ENCODE peak calls at places on chromosomes 2 and 18, in four cellular contexts. B, M, P and Y are unnamed samples.

GRCh38 chr2:185896090-185896693 is 157.6 kb downstream of the FSIP2 start:
- DNase-seq in B (no peak), M (no peak), P (no peak), Y (no peak)

GRCh38 chr18:74142251-74142650 is 5.4 kb downstream of the FBXO15 start:
- DNase-seq in P (no peak), M (peak; percentile 38), B (no peak), Y (no peak)

GRCh38 chr2:136025057-136025973 is 39.9 kb upstream of the DARS1 start:
- DNase-seq in B (no peak), M (peak; percentile 28), P (peak; percentile 81), Y (peak; percentile 65)

GRCh38 chr18:76493213-76494107 is 1.6 kb downstream of the ZNF516 start:
- DNase-seq in P (no peak), M (peak; percentile 72), B (no peak), Y (peak; percentile 60)

GRCh38 chr2:135638825-135639224 is 102.8 kb upstream of the UBXN4 start:
- DNase-seq in B (no peak), M (no peak), P (no peak), Y (no peak)

GRCh38 chr2:151973901-151974199 is 125.0 kb downstream of the CACNB4 start:
- DNase-seq in M (peak; percentile 29), P (no peak), B (peak; percentile 10), Y (no peak)

GRCh38 chr2:78263571-78263970 is 741.4 kb upstream of the LRRTM4 start:
- DNase-seq in B (no peak), P (no peak), M (no peak), Y (no peak)

GRCh38 chr2:68251187-68251854 is 1.0 kb downstream of the PPP3R1 start:
- DNase-seq in M (peak; percentile 76), P (peak; percentile 87), B (peak; percentile 79), Y (peak; percentile 88)

GRCh38 chr2:36392854-36393253 is 37.3 kb downstream of the CRIM1 start:
- DNase-seq in B (no peak), M (no peak), P (no peak), Y (no peak)

GRCh38 chr2:5700551-5700950 is 8.4 kb downstream of the SOX11 start:
- DNase-seq in M (no peak), P (no peak), B (peak; percentile 42), Y (no peak)
- H3K4me1 ChIP-seq in M (peaks cover 3% of the 10 kb centered on the region), P (no peaks in the 10 kb centered on the region), B (peaks cover 39% of the 10 kb centered on the region), Y (no peaks in the 10 kb centered on the region)

DNA sequence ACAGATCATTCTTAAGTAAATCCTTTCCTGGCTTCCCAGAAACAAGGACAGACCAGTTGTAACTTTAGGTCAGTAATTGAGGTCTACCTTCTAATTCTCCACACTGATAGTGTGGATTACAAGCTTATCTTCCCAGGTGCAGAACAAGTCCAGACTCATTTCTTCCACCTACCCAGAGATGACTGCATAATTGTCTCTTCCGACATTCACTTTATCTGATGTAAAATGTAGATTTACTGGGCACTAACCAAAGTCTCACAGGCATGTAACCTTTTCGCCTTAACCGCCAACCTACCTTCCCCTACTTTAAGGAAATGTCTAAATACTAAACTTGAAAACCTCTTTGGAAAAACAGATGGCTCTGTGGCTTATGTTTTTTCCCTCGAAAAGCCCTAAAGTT is 96.2 kb downstream of the NCK2 start:
- DNase-seq in P (no peak), M (no peak), B (no peak), Y (no peak)
- H3K9ac ChIP-seq in P (no peak overlapping the region), M (no peak overlapping the region), B (no peak overlapping the region), Y (no peak overlapping the region)

DNA sequence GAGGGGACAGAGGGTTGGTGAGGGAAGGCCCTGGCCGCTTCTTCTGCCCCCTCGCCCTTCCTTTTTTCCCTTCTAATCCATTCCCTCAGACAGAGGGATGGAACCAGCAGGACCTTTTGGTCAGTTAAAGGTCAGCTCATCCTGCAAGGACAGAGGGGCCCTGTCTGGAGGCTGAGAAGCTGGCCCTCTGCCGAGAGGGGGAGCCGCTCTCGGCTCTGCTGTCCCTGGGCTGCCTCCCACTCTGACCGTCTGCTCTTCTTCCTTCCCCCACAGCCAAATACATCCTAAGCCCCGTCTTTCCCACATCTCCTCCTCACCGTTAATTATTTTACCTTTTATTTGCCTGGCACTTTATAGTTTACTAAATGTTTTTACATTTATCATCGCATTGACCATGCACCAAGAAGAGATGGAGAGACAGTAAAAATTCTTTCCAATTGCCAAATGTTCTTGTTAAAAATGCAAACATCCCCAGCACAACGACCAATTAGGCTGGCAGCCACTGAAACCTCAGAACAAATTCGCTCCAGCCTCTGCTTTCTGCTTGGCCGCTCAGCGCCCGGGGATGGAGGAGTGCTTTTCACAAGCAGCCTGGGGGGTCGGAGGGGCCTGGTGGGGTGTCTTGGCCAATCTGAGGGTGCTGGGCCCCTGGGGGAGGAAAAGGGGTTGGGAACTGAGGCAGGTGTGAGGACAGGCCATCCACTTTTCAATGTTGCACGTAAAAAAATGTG is 123.8 kb downstream of the TNS1 start:
- DNase-seq in B (no peak), M (no peak), P (no peak), Y (no peak)
- TF ChIP-seq CTCF in B (no peak), M (no peak), P (no peak), Y (no peak)

DNA sequence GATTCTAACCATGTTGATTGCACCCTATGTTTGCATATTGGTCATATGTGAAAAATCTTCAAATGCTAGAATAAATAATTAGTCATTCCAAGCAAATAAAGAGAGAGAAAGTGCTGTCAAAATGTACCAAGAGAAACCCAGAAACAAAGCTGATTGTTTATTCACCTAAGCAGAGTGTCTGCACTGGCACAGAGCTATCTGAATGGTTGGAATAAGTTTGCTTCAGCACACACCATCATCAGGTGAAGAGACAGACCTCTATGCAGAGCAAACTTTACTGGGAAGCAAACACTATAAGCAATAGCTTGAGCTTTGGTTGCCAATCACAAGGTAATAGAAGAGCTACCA is 25.4 kb downstream of the DSG4 start:
- DNase-seq in B (no peak), M (no peak), P (no peak), Y (no peak)
- H3K4me1 ChIP-seq in B (no peaks in the 10 kb centered on the region), M (no peaks in the 10 kb centered on the region), P (no peaks in the 10 kb centered on the region), Y (no peaks in the 10 kb centered on the region)

DNA sequence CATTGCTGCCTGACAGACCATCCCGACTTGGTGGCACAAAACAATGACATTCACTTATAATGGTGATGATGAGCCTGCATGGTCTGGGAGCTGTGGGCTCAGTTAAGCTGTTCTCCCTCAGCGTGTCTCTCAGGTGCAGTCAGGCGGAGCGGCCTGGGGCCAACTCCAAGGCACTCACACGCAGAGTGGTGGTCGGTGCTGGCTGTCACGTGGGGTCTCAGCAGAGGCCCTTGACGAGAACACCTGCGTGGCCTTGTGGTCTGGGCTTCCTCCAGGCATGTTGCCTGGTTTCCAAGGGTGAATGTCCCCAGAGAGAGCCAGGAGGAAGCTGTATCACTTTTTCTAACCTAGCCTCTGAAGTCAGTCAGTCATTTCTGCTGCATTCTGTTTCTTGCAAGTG is 29.8 kb downstream of the ARMC9 start:
- DNase-seq in M (no peak), B (peak; percentile 60), P (no peak), Y (no peak)
- H3K9ac ChIP-seq in M (no peak overlapping the region), B (no peak overlapping the region), P (no peak overlapping the region), Y (no peak overlapping the region)

DNA sequence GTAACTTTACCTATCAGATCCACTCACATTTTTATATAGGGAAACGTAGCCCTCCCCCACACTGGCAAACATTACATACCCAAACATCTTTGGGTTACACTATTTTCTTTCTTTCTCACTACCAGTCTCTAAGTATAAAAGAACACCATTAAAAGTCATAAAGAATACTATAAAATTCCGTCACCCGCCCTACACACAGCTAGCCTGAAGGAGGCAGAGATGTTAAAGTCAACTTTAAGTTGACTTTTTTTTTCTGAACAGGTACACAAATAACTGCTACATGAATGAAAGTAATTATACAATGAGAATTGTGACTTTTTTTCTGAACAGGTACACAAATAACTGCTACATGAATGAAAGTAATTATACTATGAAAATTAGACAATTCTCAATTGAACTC is 628.3 kb downstream of the NUP35 start:
- DNase-seq in B (no peak), P (no peak), M (no peak), Y (no peak)
- TF ChIP-seq CTCF in B (no peak), P (no peak), M (no peak), Y (no peak)

DNA sequence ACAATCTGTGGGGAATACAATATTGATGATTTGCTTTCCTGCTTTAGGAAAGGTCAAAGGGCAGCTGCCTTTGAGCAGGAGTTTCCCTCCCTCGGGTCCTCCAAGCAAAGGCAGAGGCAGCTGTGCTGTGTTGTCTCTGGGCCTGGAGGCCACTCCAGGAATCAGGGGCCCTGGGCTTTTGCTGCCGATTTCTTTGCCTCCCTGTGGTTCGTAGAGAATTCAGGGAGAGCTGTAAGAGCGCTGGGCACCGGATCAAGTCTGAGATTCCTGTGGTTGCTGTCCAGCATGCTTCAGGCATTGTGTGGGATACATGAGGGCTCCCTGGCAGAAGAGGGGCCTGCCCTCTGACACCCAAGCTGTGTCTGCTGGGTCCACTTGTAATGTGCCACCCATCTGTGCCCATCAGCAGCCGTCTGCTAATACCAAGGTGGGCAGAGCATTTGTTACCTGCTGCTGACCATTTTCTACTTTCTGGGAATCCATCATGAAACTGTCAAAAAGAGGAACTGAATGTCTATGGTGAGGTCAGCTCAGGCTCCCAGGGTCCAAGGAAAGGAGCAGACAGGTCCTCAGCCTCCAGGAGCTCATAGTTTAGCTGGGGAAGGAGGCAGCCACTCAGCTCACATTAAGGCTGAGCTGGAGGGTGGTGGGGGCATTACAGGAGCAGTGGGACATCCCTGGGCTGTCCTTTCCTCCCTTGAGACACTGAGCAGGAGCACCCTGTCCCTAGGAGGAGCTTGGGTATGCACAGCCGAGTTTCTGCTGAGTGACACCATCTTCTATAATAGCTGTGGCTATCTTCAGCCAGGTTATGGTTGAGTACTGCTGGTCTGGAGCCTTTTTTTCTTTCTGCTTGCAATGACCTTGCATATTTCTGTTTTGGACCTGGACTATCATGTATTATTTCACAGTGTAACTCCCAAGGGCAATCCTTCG is 68.5 kb downstream of the CTIF start:
- DNase-seq in M (peak; percentile 90), P (peak; percentile 75), B (no peak), Y (no peak)
- H3K4me1 ChIP-seq in M (peaks cover 17% of the 10 kb centered on the region), P (peaks cover 6% of the 10 kb centered on the region), B (no peaks in the 10 kb centered on the region), Y (no peaks in the 10 kb centered on the region)

GRCh38 chr2:169478339-169478738 is 955 bp upstream of the BBS5 start:
- DNase-seq in M (peak; percentile 58), P (no peak), B (no peak), Y (no peak)
- H3K9ac ChIP-seq in M (no peak overlapping the region), P (no peak overlapping the region), B (no peak overlapping the region), Y (no peak overlapping the region)